ENCODE peak calls at places on chromosome 5, in nine cellular contexts. One of them, this sample, is unnamed. For H3K36me3, the result is how much of the 10 kb centered on the place peaks cover.

GRCh38 chr5:31106742-31107546 is 86.5 kb upstream of the CDH6 start:
- DNase-seq in cardiac muscle cell: peak
- DNase-seq in psoas muscle: no peak
- DNase-seq in lung: no peak
- DNase-seq in neural progenitor cell: peak
- DNase-seq in uterus: no peak
- DNase-seq in PC-9: no peak
- DNase-seq in lower lobe of right lung: no peak
- DNase-seq in CD8-positive, alpha-beta memory T cell: no peak
- DNase-seq in this sample: no peak

GRCh38 chr5:35842856-35843255 is 13.8 kb upstream of the IL7R start:
- DNase-seq in cardiac muscle cell: no peak
- DNase-seq in psoas muscle: no peak
- DNase-seq in lung: no peak
- DNase-seq in neural progenitor cell: no peak
- DNase-seq in uterus: no peak
- DNase-seq in PC-9: no peak
- DNase-seq in lower lobe of right lung: no peak
- DNase-seq in CD8-positive, alpha-beta memory T cell: no peak
- DNase-seq in this sample: no peak

GRCh38 chr5:174751154-174751990 is 27.0 kb downstream of the MSX2 start:
- DNase-seq in cardiac muscle cell: peak
- DNase-seq in psoas muscle: peak
- DNase-seq in lung: no peak
- DNase-seq in neural progenitor cell: peak
- DNase-seq in uterus: no peak
- DNase-seq in PC-9: no peak
- DNase-seq in lower lobe of right lung: no peak
- DNase-seq in CD8-positive, alpha-beta memory T cell: no peak
- DNase-seq in this sample: no peak

GRCh38 chr5:179680780-179681411 is at the start of gene CBY3:
- DNase-seq in cardiac muscle cell: no peak
- DNase-seq in psoas muscle: no peak
- DNase-seq in lung: no peak
- DNase-seq in neural progenitor cell: no peak
- DNase-seq in uterus: no peak
- DNase-seq in PC-9: peak
- DNase-seq in lower lobe of right lung: no peak
- DNase-seq in CD8-positive, alpha-beta memory T cell: no peak
- DNase-seq in this sample: no peak

GRCh38 chr5:137858223-137858916 is 9.3 kb upstream of the MYOT start:
- DNase-seq in cardiac muscle cell: no peak
- DNase-seq in psoas muscle: no peak
- DNase-seq in lung: no peak
- DNase-seq in neural progenitor cell: no peak
- DNase-seq in uterus: no peak
- DNase-seq in PC-9: no peak
- DNase-seq in lower lobe of right lung: no peak
- DNase-seq in CD8-positive, alpha-beta memory T cell: no peak
- DNase-seq in this sample: no peak

GRCh38 chr5:98099448-98100105 is 673.9 kb upstream of the RGMB start:
- DNase-seq in cardiac muscle cell: no peak
- DNase-seq in psoas muscle: no peak
- DNase-seq in lung: no peak
- DNase-seq in neural progenitor cell: no peak
- DNase-seq in uterus: no peak
- DNase-seq in PC-9: no peak
- DNase-seq in lower lobe of right lung: no peak
- DNase-seq in CD8-positive, alpha-beta memory T cell: no peak
- DNase-seq in this sample: no peak

GRCh38 chr5:58751222-58751621 is 168.3 kb downstream of the RAB3C start:
- DNase-seq in cardiac muscle cell: no peak
- DNase-seq in psoas muscle: no peak
- DNase-seq in lung: no peak
- DNase-seq in neural progenitor cell: no peak
- DNase-seq in uterus: no peak
- DNase-seq in PC-9: no peak
- DNase-seq in lower lobe of right lung: no peak
- DNase-seq in CD8-positive, alpha-beta memory T cell: no peak
- DNase-seq in this sample: no peak

GRCh38 chr5:10324519-10325370 is 17.0 kb upstream of the CMBL start:
- DNase-seq in cardiac muscle cell: no peak
- DNase-seq in psoas muscle: no peak
- DNase-seq in lung: no peak
- DNase-seq in neural progenitor cell: no peak
- DNase-seq in uterus: no peak
- DNase-seq in PC-9: no peak
- DNase-seq in lower lobe of right lung: no peak
- DNase-seq in CD8-positive, alpha-beta memory T cell: no peak
- DNase-seq in this sample: no peak

GRCh38 chr5:178288373-178289368 is 56.1 kb upstream of the PHYKPL start:
- DNase-seq in cardiac muscle cell: no peak
- DNase-seq in psoas muscle: peak
- DNase-seq in lung: no peak
- DNase-seq in neural progenitor cell: peak
- DNase-seq in uterus: no peak
- DNase-seq in PC-9: no peak
- DNase-seq in lower lobe of right lung: peak
- DNase-seq in CD8-positive, alpha-beta memory T cell: no peak
- DNase-seq in this sample: peak

GRCh38 chr5:116739648-116740047 is 165.0 kb upstream of the SEMA6A start:
- DNase-seq in cardiac muscle cell: no peak
- DNase-seq in psoas muscle: no peak
- DNase-seq in lung: no peak
- DNase-seq in neural progenitor cell: no peak
- DNase-seq in uterus: no peak
- DNase-seq in PC-9: no peak
- DNase-seq in lower lobe of right lung: no peak
- DNase-seq in CD8-positive, alpha-beta memory T cell: no peak
- DNase-seq in this sample: no peak

GRCh38 chr5:81842795-81843377 is 92.0 kb upstream of the SSBP2 start:
- DNase-seq in cardiac muscle cell: no peak
- DNase-seq in psoas muscle: no peak
- DNase-seq in lung: no peak
- DNase-seq in neural progenitor cell: peak
- DNase-seq in uterus: no peak
- DNase-seq in PC-9: peak
- DNase-seq in lower lobe of right lung: no peak
- DNase-seq in CD8-positive, alpha-beta memory T cell: no peak
- DNase-seq in this sample: no peak

GRCh38 chr5:14250094-14250777 is 107.1 kb downstream of the TRIO start:
- DNase-seq in cardiac muscle cell: no peak
- DNase-seq in psoas muscle: peak
- DNase-seq in lung: no peak
- DNase-seq in neural progenitor cell: peak
- DNase-seq in uterus: peak
- DNase-seq in PC-9: no peak
- DNase-seq in lower lobe of right lung: peak
- DNase-seq in CD8-positive, alpha-beta memory T cell: no peak
- DNase-seq in this sample: peak

GRCh38 chr5:102664946-102665345 is 90.2 kb upstream of the PAM start:
- DNase-seq in cardiac muscle cell: no peak
- DNase-seq in psoas muscle: no peak
- DNase-seq in lung: no peak
- DNase-seq in neural progenitor cell: no peak
- DNase-seq in uterus: no peak
- DNase-seq in PC-9: no peak
- DNase-seq in lower lobe of right lung: no peak
- DNase-seq in CD8-positive, alpha-beta memory T cell: no peak
- DNase-seq in this sample: no peak

GRCh38 chr5:74131256-74131655 is 505.3 kb downstream of the ARHGEF28 start:
- DNase-seq in cardiac muscle cell: no peak
- DNase-seq in psoas muscle: no peak
- DNase-seq in lung: no peak
- DNase-seq in neural progenitor cell: no peak
- DNase-seq in uterus: no peak
- DNase-seq in PC-9: no peak
- DNase-seq in lower lobe of right lung: no peak
- DNase-seq in CD8-positive, alpha-beta memory T cell: no peak
- DNase-seq in this sample: no peak

GRCh38 chr5:12023614-12024241 is 119.5 kb upstream of the CTNND2 start:
- DNase-seq in cardiac muscle cell: peak
- DNase-seq in psoas muscle: no peak
- DNase-seq in lung: no peak
- DNase-seq in neural progenitor cell: peak
- DNase-seq in uterus: no peak
- DNase-seq in PC-9: no peak
- DNase-seq in lower lobe of right lung: no peak
- DNase-seq in CD8-positive, alpha-beta memory T cell: no peak
- DNase-seq in this sample: no peak

GRCh38 chr5:86175224-86175623 is 442.5 kb upstream of the COX7C start:
- DNase-seq in cardiac muscle cell: no peak
- DNase-seq in psoas muscle: no peak
- DNase-seq in lung: no peak
- DNase-seq in neural progenitor cell: no peak
- DNase-seq in uterus: no peak
- DNase-seq in PC-9: no peak
- DNase-seq in lower lobe of right lung: no peak
- DNase-seq in CD8-positive, alpha-beta memory T cell: no peak
- DNase-seq in this sample: no peak

GRCh38 chr5:10885026-10885425 is 124.0 kb upstream of the DAP start:
- DNase-seq in cardiac muscle cell: no peak
- DNase-seq in psoas muscle: no peak
- DNase-seq in lung: no peak
- DNase-seq in neural progenitor cell: no peak
- DNase-seq in uterus: no peak
- DNase-seq in PC-9: no peak
- DNase-seq in lower lobe of right lung: no peak
- DNase-seq in CD8-positive, alpha-beta memory T cell: no peak
- DNase-seq in this sample: no peak

GRCh38 chr5:3265131-3265885 is 330.3 kb upstream of the IRX1 start:
- DNase-seq in cardiac muscle cell: no peak
- DNase-seq in psoas muscle: no peak
- DNase-seq in lung: no peak
- DNase-seq in neural progenitor cell: no peak
- DNase-seq in uterus: no peak
- DNase-seq in PC-9: no peak
- DNase-seq in lower lobe of right lung: no peak
- DNase-seq in CD8-positive, alpha-beta memory T cell: no peak
- DNase-seq in this sample: no peak

GRCh38 chr5:73722224-73722623 is 96.2 kb downstream of the ARHGEF28 start:
- DNase-seq in cardiac muscle cell: no peak
- DNase-seq in psoas muscle: no peak
- DNase-seq in lung: no peak
- DNase-seq in neural progenitor cell: no peak
- DNase-seq in uterus: no peak
- DNase-seq in PC-9: no peak
- DNase-seq in lower lobe of right lung: no peak
- DNase-seq in CD8-positive, alpha-beta memory T cell: no peak
- DNase-seq in this sample: no peak

GRCh38 chr5:158978061-158978745 is 121.5 kb downstream of the EBF1 start:
- DNase-seq in cardiac muscle cell: no peak
- DNase-seq in psoas muscle: no peak
- DNase-seq in lung: no peak
- DNase-seq in neural progenitor cell: no peak
- DNase-seq in uterus: no peak
- DNase-seq in PC-9: no peak
- DNase-seq in lower lobe of right lung: no peak
- DNase-seq in CD8-positive, alpha-beta memory T cell: no peak
- DNase-seq in this sample: no peak

GRCh38 chr5:73321757-73322452 is 126.7 kb downstream of the FOXD1 start:
- DNase-seq in cardiac muscle cell: no peak
- DNase-seq in psoas muscle: no peak
- DNase-seq in lung: no peak
- DNase-seq in neural progenitor cell: no peak
- DNase-seq in uterus: no peak
- DNase-seq in PC-9: peak
- DNase-seq in lower lobe of right lung: no peak
- DNase-seq in CD8-positive, alpha-beta memory T cell: no peak
- DNase-seq in this sample: no peak

GRCh38 chr5:104628906-104629305 is 1066.3 kb upstream of the NUDT12 start:
- DNase-seq in cardiac muscle cell: no peak
- DNase-seq in psoas muscle: no peak
- DNase-seq in lung: no peak
- DNase-seq in neural progenitor cell: no peak
- DNase-seq in uterus: no peak
- DNase-seq in PC-9: no peak
- DNase-seq in lower lobe of right lung: no peak
- DNase-seq in CD8-positive, alpha-beta memory T cell: no peak
- DNase-seq in this sample: no peak

DNA sequence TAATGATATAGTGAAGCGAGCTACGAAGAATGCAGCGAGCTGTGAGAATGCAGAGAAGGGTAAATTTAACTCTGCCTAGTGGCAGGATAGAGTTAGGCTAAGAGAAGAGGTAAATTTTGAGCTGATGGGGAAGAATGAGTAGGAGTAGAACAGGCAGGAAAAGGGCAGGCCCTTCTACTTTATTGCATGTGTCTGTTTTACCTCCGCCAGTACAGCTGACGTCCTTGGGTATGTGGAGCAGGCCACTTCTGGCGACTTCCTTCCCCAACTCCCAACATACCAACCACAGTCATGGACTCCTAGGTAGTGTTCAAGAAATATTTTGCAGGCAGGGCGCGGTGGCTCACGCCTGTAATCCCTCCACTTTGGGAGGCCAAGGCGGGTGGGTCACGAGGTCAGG is 37.9 kb upstream of the PIK3R1 start:
- DNase-seq in cardiac muscle cell: no peak
- DNase-seq in psoas muscle: no peak
- DNase-seq in lung: no peak
- DNase-seq in neural progenitor cell: no peak
- DNase-seq in uterus: no peak
- DNase-seq in PC-9: no peak
- DNase-seq in lower lobe of right lung: no peak
- DNase-seq in CD8-positive, alpha-beta memory T cell: no peak
- DNase-seq in this sample: no peak
- H3K27ac ChIP-seq in cardiac muscle cell: no peak
- H3K27ac ChIP-seq in psoas muscle: no peak
- H3K27ac ChIP-seq in lung: no peak
- H3K27ac ChIP-seq in neural progenitor cell: no peak
- H3K27ac ChIP-seq in uterus: no peak
- H3K27ac ChIP-seq in PC-9: no peak
- H3K27ac ChIP-seq in lower lobe of right lung: no peak
- H3K27ac ChIP-seq in CD8-positive, alpha-beta memory T cell: no peak
- H3K27ac ChIP-seq in this sample: no peak

GRCh38 chr5:448766-449090 is 5.8 kb downstream of the EXOC3 start:
- DNase-seq in cardiac muscle cell: no peak
- DNase-seq in psoas muscle: no peak
- DNase-seq in lung: no peak
- DNase-seq in neural progenitor cell: no peak
- DNase-seq in uterus: no peak
- DNase-seq in PC-9: no peak
- DNase-seq in lower lobe of right lung: no peak
- DNase-seq in CD8-positive, alpha-beta memory T cell: no peak
- DNase-seq in this sample: no peak
- H3K36me3 ChIP-seq in cardiac muscle cell: under half
- H3K36me3 ChIP-seq in psoas muscle: under half
- H3K36me3 ChIP-seq in lung: under half
- H3K36me3 ChIP-seq in neural progenitor cell: under half
- H3K36me3 ChIP-seq in uterus: under half
- H3K36me3 ChIP-seq in PC-9: half or more
- H3K36me3 ChIP-seq in lower lobe of right lung: half or more
- H3K36me3 ChIP-seq in CD8-positive, alpha-beta memory T cell: half or more
- H3K36me3 ChIP-seq in this sample: under half

GRCh38 chr5:151026088-151026487 is 5.7 kb downstream of the GPX3 start:
- DNase-seq in cardiac muscle cell: no peak
- DNase-seq in psoas muscle: no peak
- DNase-seq in lung: no peak
- DNase-seq in neural progenitor cell: no peak
- DNase-seq in uterus: no peak
- DNase-seq in PC-9: no peak
- DNase-seq in lower lobe of right lung: no peak
- DNase-seq in CD8-positive, alpha-beta memory T cell: no peak
- DNase-seq in this sample: no peak
- H3K4me3 ChIP-seq in cardiac muscle cell: no peak
- H3K4me3 ChIP-seq in psoas muscle: peak
- H3K4me3 ChIP-seq in lung: no peak
- H3K4me3 ChIP-seq in neural progenitor cell: no peak
- H3K4me3 ChIP-seq in uterus: no peak
- H3K4me3 ChIP-seq in PC-9: no peak
- H3K4me3 ChIP-seq in lower lobe of right lung: peak
- H3K4me3 ChIP-seq in CD8-positive, alpha-beta memory T cell: no peak
- H3K4me3 ChIP-seq in this sample: no peak

GRCh38 chr5:154274828-154275185 is 84.3 kb downstream of the GALNT10 start:
- DNase-seq in cardiac muscle cell: no peak
- DNase-seq in psoas muscle: no peak
- DNase-seq in lung: no peak
- DNase-seq in neural progenitor cell: no peak
- DNase-seq in uterus: no peak
- DNase-seq in PC-9: no peak
- DNase-seq in lower lobe of right lung: no peak
- DNase-seq in CD8-positive, alpha-beta memory T cell: no peak
- DNase-seq in this sample: no peak
- H3K27ac ChIP-seq in cardiac muscle cell: no peak
- H3K27ac ChIP-seq in psoas muscle: no peak
- H3K27ac ChIP-seq in lung: no peak
- H3K27ac ChIP-seq in neural progenitor cell: no peak
- H3K27ac ChIP-seq in uterus: no peak
- H3K27ac ChIP-seq in PC-9: no peak
- H3K27ac ChIP-seq in lower lobe of right lung: no peak
- H3K27ac ChIP-seq in CD8-positive, alpha-beta memory T cell: no peak
- H3K27ac ChIP-seq in this sample: no peak

This sample was measured in right lobe of liver.